ENCODE peak calls at places on chromosomes 7 and 10, in ten cellular contexts. L, T, F, K, C, X, P, N, R and Y are unnamed samples.

GRCh38 chr7:108181073-108181985 is 51.2 kb upstream of the LAMB4 start:
- DNase-seq in L (no peak), T (peak), F (no peak), K (no peak), C (no peak), X (peak), P (peak), N (peak), R (peak), Y (no peak)

GRCh38 chr10:98411768-98412167 is 3.2 kb downstream of the PYROXD2 start:
- DNase-seq in L (no peak), T (peak), F (no peak), K (no peak), C (no peak), X (no peak), P (no peak), N (peak), R (no peak), Y (no peak)

GRCh38 chr7:66769833-66770512 is 29.4 kb downstream of the RABGEF1 start:
- DNase-seq in L (no peak), T (peak), F (no peak), K (no peak), C (no peak), X (no peak), P (no peak), N (peak), R (no peak), Y (no peak)

GRCh38 chr7:157843336-157844140 is 506.7 kb downstream of the DNAJB6 start:
- DNase-seq in L (no peak), T (no peak), F (no peak), K (peak), C (peak), X (no peak), P (no peak), N (no peak), R (no peak), Y (no peak)

GRCh38 chr10:10462116-10462515 is 555.6 kb upstream of the CELF2 start:
- DNase-seq in L (no peak), T (no peak), F (no peak), K (no peak), C (no peak), X (peak), P (no peak), N (no peak), R (no peak), Y (no peak)

GRCh38 chr10:112663181-112663879 is 216.3 kb downstream of the VTI1A start:
- DNase-seq in L (no peak), T (peak), F (no peak), K (no peak), C (no peak), X (no peak), P (peak), N (peak), R (no peak), Y (peak)

GRCh38 chr7:151012921-151013347 is 11.4 kb downstream of the ATG9B start:
- DNase-seq in L (peak), T (no peak), F (no peak), K (no peak), C (peak), X (peak), P (no peak), N (peak), R (peak), Y (peak)

GRCh38 chr7:102082693-102083385 is 203.8 kb upstream of the SH2B2 start:
- DNase-seq in L (no peak), T (peak), F (no peak), K (no peak), C (no peak), X (no peak), P (peak), N (peak), R (no peak), Y (no peak)

GRCh38 chr7:106629521-106629920 is 31.4 kb downstream of the CCDC71L start:
- DNase-seq in L (no peak), T (peak), F (no peak), K (no peak), C (no peak), X (no peak), P (no peak), N (peak), R (no peak), Y (peak)

GRCh38 chr7:17680026-17680425 is 260.3 kb downstream of the SNX13 start:
- DNase-seq in L (no peak), T (peak), F (no peak), K (peak), C (peak), X (peak), P (peak), N (peak), R (peak), Y (no peak)

GRCh38 chr10:120184547-120185337 is 272.3 kb upstream of the PLPP4 start:
- DNase-seq in L (no peak), T (no peak), F (no peak), K (no peak), C (no peak), X (peak), P (no peak), N (no peak), R (no peak), Y (no peak)
- TF ChIP-seq CTCF in L (no peak), T (no peak), F (no peak), K (no peak), C (no peak), X (peak), P (no peak), N (no peak), R (no peak), Y (no peak)

GRCh38 chr7:46493196-46493595 is 572.1 kb upstream of the IGFBP3 start:
- DNase-seq in L (no peak), T (no peak), F (no peak), K (no peak), C (no peak), X (no peak), P (no peak), N (no peak), R (no peak), Y (no peak)
- TF ChIP-seq CTCF in L (no peak), T (no peak), F (no peak), K (no peak), C (no peak), X (no peak), P (no peak), N (peak), R (no peak), Y (peak)

GRCh38 chr7:37433166-37433565 is 15.5 kb downstream of the ELMO1 start:
- DNase-seq in L (no peak), T (no peak), F (no peak), K (no peak), C (no peak), X (no peak), P (no peak), N (no peak), R (no peak), Y (no peak)
- TF ChIP-seq CTCF in L (no peak), T (no peak), F (no peak), K (peak), C (no peak), X (peak), P (no peak), N (no peak), R (peak), Y (no peak)

GRCh38 chr10:74153676-74154075 is 2.7 kb downstream of the ADK start:
- DNase-seq in L (no peak), T (no peak), F (no peak), K (no peak), C (no peak), X (no peak), P (no peak), N (peak), R (no peak), Y (peak)

GRCh38 chr10:74150151-74151056 is at the start of gene AP3M1:
- DNase-seq in L (peak), T (no peak), F (peak), K (peak), C (peak), X (peak), P (no peak), N (no peak), R (peak), Y (peak)

GRCh38 chr10:74151879-74152722 is 1.1 kb downstream of the ADK start:
- DNase-seq in L (no peak), T (no peak), F (no peak), K (no peak), C (no peak), X (no peak), P (no peak), N (no peak), R (no peak), Y (no peak)

GRCh38 chr10:74153123-74153522 is 2.1 kb downstream of the ADK start:
- DNase-seq in L (no peak), T (peak), F (peak), K (no peak), C (no peak), X (peak), P (peak), N (peak), R (no peak), Y (no peak)

DNA sequence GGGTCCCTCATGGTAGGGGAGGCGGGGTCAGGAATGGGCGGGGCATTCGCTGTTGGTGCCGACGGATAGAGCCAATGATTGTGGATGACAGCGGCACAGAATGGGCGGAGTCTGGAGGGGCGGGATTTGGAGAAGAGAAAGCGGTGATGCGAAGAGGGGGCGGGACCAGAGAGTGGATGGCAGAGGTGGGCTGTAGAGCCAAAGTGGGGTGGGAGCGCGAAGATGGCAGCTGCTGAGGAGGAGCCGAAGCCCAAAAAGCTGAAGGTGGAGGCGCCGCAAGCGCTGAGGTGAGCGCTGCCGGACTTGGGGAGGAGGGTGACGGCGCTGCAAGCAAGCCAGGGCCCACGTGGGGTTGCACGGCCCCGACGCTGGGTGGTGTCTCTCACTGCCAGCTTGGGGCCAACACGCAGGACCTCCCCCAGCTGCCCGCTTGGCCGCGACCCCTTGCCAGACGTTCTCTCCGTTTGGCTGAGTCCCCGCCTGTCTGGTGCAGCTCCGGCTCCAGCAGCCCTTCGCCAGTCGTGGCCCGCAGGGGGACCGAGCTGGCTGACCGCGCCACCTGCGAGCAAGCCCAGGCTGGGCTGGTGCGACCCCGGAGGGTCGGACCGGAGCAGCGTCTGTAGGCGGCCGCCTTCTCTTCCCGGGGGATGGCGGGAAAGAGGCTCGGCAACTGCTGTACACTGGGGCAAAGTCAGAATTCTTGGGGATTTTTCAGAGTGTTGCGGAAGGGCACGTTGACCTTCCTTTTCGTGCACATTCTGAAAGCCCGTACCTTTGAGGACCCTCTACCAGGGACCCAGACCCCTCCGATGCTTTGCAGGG is at the start of gene ADK:
- DNase-seq in L (peak), T (peak), F (peak), K (peak), C (peak), X (peak), P (peak), N (peak), R (peak), Y (peak)
- TF ChIP-seq CTCF in L (no peak), T (no peak), F (peak), K (peak), C (peak), X (peak), P (peak), N (peak), R (peak), Y (no peak)